ENCODE peak calls at places on chromosomes 13 and 19, in nine cellular contexts. R is fibroblast of lung, S is left ventricle myocardium inferior, N is tibial nerve, W is prostate gland, M is AG04450, X is stomach, Y is adrenal gland, B is heart left ventricle. I is an unnamed sample. For H3K9me3, the result is how much of the 10 kb centered on the place peaks cover.

GRCh38 chr13:99655351-99656091 is 154.2 kb downstream of the TM9SF2 start:
- DNase-seq in N (no peak), M (no peak), Y (peak), W (no peak), B (no peak), X (no peak), R (peak), S (no peak), I (no peak)

GRCh38 chr13:49400755-49401659 is 42.9 kb downstream of the CAB39L start:
- DNase-seq in B (peak), Y (peak), X (peak), N (peak), M (peak), S (no peak), R (peak), W (peak), I (no peak)

GRCh38 chr13:113147206-113147605 is 11.2 kb upstream of the PROZ start:
- DNase-seq in R (no peak), S (no peak), B (no peak), X (no peak), W (no peak), M (no peak), Y (no peak), N (no peak), I (no peak)

GRCh38 chr13:45768668-45769067 is 66.5 kb downstream of the CBY2 start:
- DNase-seq in M (no peak), S (no peak), B (no peak), N (no peak), X (no peak), R (no peak), Y (no peak), W (no peak), I (no peak)

GRCh38 chr19:17560205-17560595 is 4.8 kb downstream of the COLGALT1 start:
- DNase-seq in M (peak), B (peak), N (no peak), Y (peak), R (peak), S (no peak), X (no peak), W (no peak), I (no peak)

GRCh38 chr13:51971520-51972426 is 39.5 kb downstream of the ATP7B start:
- DNase-seq in X (no peak), N (no peak), B (no peak), W (no peak), R (no peak), Y (no peak), S (no peak), M (no peak), I (no peak)

GRCh38 chr13:77699059-77699680 is 1.7 kb downstream of the SLAIN1 start:
- DNase-seq in W (no peak), X (no peak), Y (no peak), N (no peak), B (no peak), S (no peak), R (no peak), M (no peak), I (no peak)

GRCh38 chr19:7705387-7706187 is 3.7 kb upstream of the FCER2 start:
- DNase-seq in Y (peak), R (no peak), X (peak), N (peak), S (peak), W (peak), M (no peak), B (peak), I (no peak)

GRCh38 chr13:39410089-39410901 is 192.7 kb downstream of the LHFPL6 start:
- DNase-seq in M (no peak), Y (no peak), N (no peak), B (no peak), X (no peak), R (peak), S (no peak), W (no peak), I (no peak)

GRCh38 chr13:33276581-33276980 is 9.0 kb downstream of the STARD13 start:
- DNase-seq in R (peak), B (no peak), W (no peak), Y (no peak), M (no peak), N (no peak), S (no peak), X (no peak), I (no peak)

GRCh38 chr19:40464059-40465024 is 1.2 kb downstream of the BLVRB start:
- DNase-seq in R (peak), W (peak), B (peak), M (peak), Y (peak), N (peak), X (peak), S (peak), I (peak)

GRCh38 chr19:50258918-50259372 is 55.5 kb downstream of the MYH14 start:
- DNase-seq in W (no peak), S (no peak), B (no peak), M (no peak), N (no peak), R (no peak), Y (peak), X (peak), I (no peak)

GRCh38 chr19:5990289-5990797 is 12.4 kb upstream of the RANBP3 start:
- DNase-seq in Y (no peak), X (no peak), W (peak), M (no peak), B (no peak), R (no peak), S (no peak), N (no peak), I (peak)

GRCh38 chr19:17420267-17420924 is 549 bp downstream of the MVB12A start:
- DNase-seq in N (peak), S (peak), X (peak), W (no peak), Y (peak), M (no peak), R (peak), B (peak), I (peak)

GRCh38 chr13:44306401-44307192 is 67.0 kb upstream of the SERP2 start:
- DNase-seq in W (peak), X (peak), N (peak), S (peak), B (peak), R (peak), M (peak), Y (peak), I (no peak)

GRCh38 chr19:29759359-29759758 is 44.3 kb upstream of the C19orf12 start:
- DNase-seq in X (no peak), M (no peak), W (no peak), Y (no peak), R (no peak), B (no peak), N (no peak), S (no peak), I (no peak)

GRCh38 chr19:23190341-23190740 is 59.9 kb downstream of the ZNF724 start:
- DNase-seq in X (no peak), B (no peak), Y (no peak), S (no peak), M (no peak), R (no peak), N (no peak), W (no peak), I (no peak)

GRCh38 chr19:45591638-45592005 is 7.0 kb upstream of the OPA3 start:
- DNase-seq in B (no peak), R (no peak), M (no peak), N (no peak), X (no peak), Y (no peak), S (no peak), W (no peak), I (no peak)

GRCh38 chr19:45589768-45590167 is 5.2 kb upstream of the OPA3 start:
- DNase-seq in X (no peak), Y (no peak), N (no peak), S (no peak), R (no peak), M (no peak), B (no peak), W (no peak), I (no peak)

GRCh38 chr19:45590300-45591003 is 5.8 kb upstream of the OPA3 start:
- DNase-seq in R (no peak), X (no peak), W (no peak), S (no peak), M (no peak), Y (no peak), N (no peak), B (no peak), I (no peak)

GRCh38 chr19:45592366-45592765 is 7.8 kb upstream of the OPA3 start:
- DNase-seq in Y (no peak), X (no peak), W (no peak), R (no peak), B (no peak), N (no peak), S (no peak), M (no peak), I (no peak)

GRCh38 chr19:45591004-45591637 is 6.5 kb upstream of the OPA3 start:
- DNase-seq in R (peak), B (no peak), X (peak), M (no peak), Y (peak), N (no peak), W (peak), S (no peak), I (peak)
- TF ChIP-seq CTCF in R (peak), B (no peak), X (no peak), M (peak), Y (peak), N (no peak), W (peak), S (no peak), I (peak)

GRCh38 chr19:12946092-12946845 is 607 bp downstream of the RAD23A start:
- DNase-seq in B (peak), S (peak), M (peak), X (peak), N (no peak), Y (peak), W (peak), R (peak), I (peak)

GRCh38 chr19:12945479-12946091 is at the start of gene RAD23A:
- DNase-seq in X (peak), M (peak), S (peak), B (peak), W (peak), Y (peak), N (peak), R (peak), I (peak)

GRCh38 chr19:12940897-12941296 is 2.5 kb downstream of the CALR start:
- DNase-seq in S (no peak), X (no peak), Y (no peak), W (no peak), R (no peak), B (no peak), M (no peak), N (no peak), I (no peak)

GRCh38 chr19:12944064-12944674 is 1.5 kb upstream of the RAD23A start:
- DNase-seq in X (no peak), N (no peak), Y (no peak), M (no peak), R (no peak), W (no peak), B (no peak), S (no peak), I (no peak)

DNA sequence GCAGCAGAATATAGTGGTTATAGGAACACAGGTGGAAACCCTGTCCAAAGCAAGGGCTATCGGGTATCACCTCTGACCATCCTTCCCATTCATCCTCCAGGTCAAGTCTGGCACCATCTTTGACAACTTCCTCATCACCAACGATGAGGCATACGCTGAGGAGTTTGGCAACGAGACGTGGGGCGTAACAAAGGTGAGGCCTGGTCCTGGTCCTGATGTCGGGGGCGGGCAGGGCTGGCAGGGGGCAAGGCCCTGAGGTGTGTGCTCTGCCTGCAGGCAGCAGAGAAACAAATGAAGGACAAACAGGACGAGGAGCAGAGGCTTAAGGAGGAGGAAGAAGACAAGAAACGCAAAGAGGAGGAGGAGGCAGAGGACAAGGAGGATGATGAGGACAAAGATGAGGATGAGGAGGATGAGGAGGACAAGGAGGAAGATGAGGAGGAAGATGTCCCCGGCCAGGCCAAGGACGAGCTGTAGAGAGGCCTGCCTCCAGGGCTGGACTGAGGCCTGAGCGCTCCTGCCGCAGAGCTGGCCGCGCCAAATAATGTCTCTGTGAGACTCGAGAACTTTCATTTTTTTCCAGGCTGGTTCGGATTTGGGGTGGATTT is 2.1 kb upstream of the RAD23A start:
- DNase-seq in X (no peak), N (no peak), R (no peak), W (no peak), Y (no peak), B (no peak), S (no peak), M (no peak), I (no peak)
- H3K4me3 ChIP-seq in X (no peak), N (no peak), R (no peak), W (no peak), Y (no peak), B (no peak), S (no peak), M (no peak), I (no peak)

GRCh38 chr19:56476093-56476492 is 1.1 kb downstream of the ZNF667 start:
- DNase-seq in X (no peak), Y (no peak), W (no peak), B (no peak), R (no peak), N (no peak), S (no peak), M (no peak), I (no peak)
- H3K9me3 ChIP-seq in X (half or more), Y (under half), W (under half), B (under half), R (under half), N (under half), S (under half), M (under half), I (under half)

GRCh38 chr19:484494-484893 is 11.8 kb upstream of the MADCAM1 start:
- DNase-seq in X (no peak), W (no peak), M (no peak), B (no peak), Y (no peak), N (no peak), R (no peak), S (no peak), I (no peak)

GRCh38 chr19:478236-478888 is 17.5 kb upstream of the SHC2 start:
- DNase-seq in M (no peak), S (no peak), R (no peak), W (no peak), B (no peak), Y (no peak), N (no peak), X (no peak), I (no peak)

GRCh38 chr19:482186-483041 is 13.9 kb upstream of the MADCAM1 start:
- DNase-seq in W (no peak), M (no peak), N (no peak), R (no peak), B (no peak), Y (peak), X (no peak), S (no peak), I (no peak)

GRCh38 chr19:483332-484072 is 12.8 kb upstream of the MADCAM1 start:
- DNase-seq in X (no peak), N (no peak), Y (no peak), R (no peak), M (no peak), S (no peak), W (no peak), B (no peak), I (no peak)

DNA sequence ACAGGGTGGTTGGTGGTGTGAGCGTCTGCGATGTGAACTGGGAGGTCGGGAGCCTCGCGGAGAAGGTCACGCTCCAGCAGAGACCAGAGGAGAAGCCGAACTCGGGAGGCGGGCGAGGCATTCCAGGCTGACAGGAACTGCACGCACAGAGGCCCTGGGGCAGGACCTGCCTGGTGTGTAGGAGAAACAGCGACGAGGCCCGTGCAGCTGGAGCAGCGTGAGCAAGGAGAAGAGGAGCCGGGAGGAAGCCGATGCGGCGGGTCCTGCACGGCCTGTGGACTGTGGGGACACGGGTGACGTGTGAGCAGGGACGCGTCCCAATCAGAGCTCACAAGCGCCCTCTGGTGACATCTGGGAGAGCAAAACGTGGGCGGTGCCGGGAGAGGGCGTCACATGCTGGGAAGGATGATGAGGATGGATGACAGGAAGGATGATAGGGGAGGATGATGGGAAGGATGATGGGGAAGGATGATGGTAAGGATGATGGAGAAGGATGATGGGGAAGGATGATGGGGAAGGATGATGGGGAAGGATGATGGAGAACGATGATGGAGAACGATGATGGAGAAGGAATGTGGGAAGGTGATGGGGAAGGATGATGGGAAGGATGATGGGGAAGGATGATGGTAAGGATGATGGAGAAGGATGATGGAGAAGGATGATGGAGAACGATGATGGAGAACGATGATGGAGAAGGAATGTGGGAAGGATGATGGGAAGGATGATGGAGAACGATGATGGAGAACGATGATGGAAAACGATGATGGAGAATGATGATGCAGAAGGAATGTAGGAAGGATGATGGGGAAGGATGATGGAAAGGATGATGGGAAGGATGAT is 16.1 kb upstream of the MADCAM1 start:
- DNase-seq in B (peak), N (peak), Y (peak), S (peak), M (no peak), X (peak), R (peak), W (peak), I (peak)
- TF ChIP-seq CTCF in B (peak), N (peak), Y (peak), S (peak), M (peak), X (no peak), R (peak), W (peak), I (peak)

GRCh38 chr13:50650936-50651638 is 192.4 kb downstream of the DLEU7 start:
- DNase-seq in W (no peak), M (peak), N (no peak), Y (no peak), X (no peak), R (peak), B (no peak), S (no peak), I (no peak)

GRCh38 chr13:50650478-50650877 is 193.0 kb downstream of the DLEU7 start:
- DNase-seq in N (no peak), X (no peak), R (peak), M (no peak), Y (no peak), W (no peak), S (no peak), B (no peak), I (no peak)

GRCh38 chr13:50654341-50654740 is 189.2 kb downstream of the DLEU7 start:
- DNase-seq in S (no peak), X (no peak), Y (no peak), W (no peak), B (no peak), M (no peak), R (no peak), N (no peak), I (no peak)

GRCh38 chr13:50646070-50646469 is 197.4 kb downstream of the DLEU7 start:
- DNase-seq in N (no peak), X (no peak), R (peak), Y (no peak), B (no peak), S (no peak), M (no peak), W (no peak), I (no peak)

GRCh38 chr13:50651916-50652315 is 191.6 kb downstream of the DLEU7 start:
- DNase-seq in B (no peak), S (no peak), M (no peak), N (no peak), R (no peak), X (no peak), Y (no peak), W (no peak), I (no peak)
- H3K4me3 ChIP-seq in B (no peak), S (no peak), M (no peak), N (no peak), R (no peak), X (no peak), Y (no peak), W (no peak), I (no peak)

GRCh38 chr19:31112158-31112557 is 237.1 kb downstream of the TSHZ3 start:
- DNase-seq in R (no peak), S (no peak), N (no peak), Y (no peak), W (no peak), B (no peak), X (no peak), M (no peak), I (no peak)
- H3K9me3 ChIP-seq in R (under half), S (under half), N (under half), Y (under half), W (under half), B (under half), X (under half), M (under half), I (under half)

I was measured in BE2C.